ENCODE peak calls at places on chromosomes 4 and X, in nine cellular contexts. One of them, this sample, is unnamed.

GRCh38 chr4:156330436-156331031 is 376.9 kb upstream of the CTSO start:
- DNase-seq in kidney: no peak
- DNase-seq in aorta: no peak
- DNase-seq in body of pancreas: no peak
- DNase-seq in cardiac muscle cell: no peak
- DNase-seq in stomach: no peak
- DNase-seq in mammary epithelial cell: no peak
- DNase-seq in CD4-positive, CD25-positive, alpha-beta regulatory T cell: no peak
- DNase-seq in tibial nerve: no peak
- DNase-seq in this sample: no peak

GRCh38 chrX:118520206-118520857 is 24.7 kb downstream of the DOCK11 start:
- DNase-seq in body of pancreas: no peak
- DNase-seq in mammary epithelial cell: peak; percentile 25
- DNase-seq in tibial nerve: no peak
- DNase-seq in cardiac muscle cell: no peak
- DNase-seq in CD4-positive, CD25-positive, alpha-beta regulatory T cell: no peak
- DNase-seq in aorta: no peak
- DNase-seq in kidney: no peak
- DNase-seq in stomach: no peak
- DNase-seq in this sample: no peak

GRCh38 chr4:1807258-1807777 is 14.2 kb downstream of the FGFR3 start:
- DNase-seq in CD4-positive, CD25-positive, alpha-beta regulatory T cell: no peak
- DNase-seq in kidney: no peak
- DNase-seq in aorta: no peak
- DNase-seq in mammary epithelial cell: no peak
- DNase-seq in stomach: no peak
- DNase-seq in tibial nerve: no peak
- DNase-seq in cardiac muscle cell: no peak
- DNase-seq in body of pancreas: no peak
- DNase-seq in this sample: no peak

GRCh38 chr4:103802766-103803165 is 83.0 kb upstream of the TACR3 start:
- DNase-seq in mammary epithelial cell: no peak
- DNase-seq in aorta: no peak
- DNase-seq in cardiac muscle cell: no peak
- DNase-seq in body of pancreas: no peak
- DNase-seq in CD4-positive, CD25-positive, alpha-beta regulatory T cell: no peak
- DNase-seq in stomach: no peak
- DNase-seq in kidney: no peak
- DNase-seq in tibial nerve: no peak
- DNase-seq in this sample: no peak

GRCh38 chrX:20252392-20253231 is 14.1 kb downstream of the RPS6KA3 start:
- DNase-seq in mammary epithelial cell: peak; percentile 42
- DNase-seq in stomach: peak; percentile 72
- DNase-seq in CD4-positive, CD25-positive, alpha-beta regulatory T cell: peak; percentile 75
- DNase-seq in cardiac muscle cell: peak; percentile 37
- DNase-seq in tibial nerve: peak; percentile 36
- DNase-seq in aorta: no peak
- DNase-seq in kidney: peak; percentile 39
- DNase-seq in body of pancreas: peak; percentile 56
- DNase-seq in this sample: peak; percentile 40

GRCh38 chr4:140343303-140343702 is 30.1 kb upstream of the SCOC start:
- DNase-seq in tibial nerve: peak; percentile 21
- DNase-seq in kidney: peak; percentile 87
- DNase-seq in cardiac muscle cell: no peak
- DNase-seq in aorta: no peak
- DNase-seq in stomach: peak; percentile 91
- DNase-seq in mammary epithelial cell: peak; percentile 25
- DNase-seq in body of pancreas: peak; percentile 93
- DNase-seq in CD4-positive, CD25-positive, alpha-beta regulatory T cell: no peak
- DNase-seq in this sample: no peak

GRCh38 chr4:84971319-84971932 is 4.9 kb upstream of the WDFY3 start:
- DNase-seq in body of pancreas: no peak
- DNase-seq in aorta: no peak
- DNase-seq in tibial nerve: no peak
- DNase-seq in CD4-positive, CD25-positive, alpha-beta regulatory T cell: no peak
- DNase-seq in stomach: no peak
- DNase-seq in mammary epithelial cell: peak; percentile 35
- DNase-seq in kidney: no peak
- DNase-seq in cardiac muscle cell: peak; percentile 60
- DNase-seq in this sample: no peak

GRCh38 chrX:119008122-119008744 is 33.8 kb downstream of the LONRF3 start:
- DNase-seq in stomach: peak; percentile 28
- DNase-seq in body of pancreas: peak; percentile 19
- DNase-seq in tibial nerve: no peak
- DNase-seq in cardiac muscle cell: peak; percentile 29
- DNase-seq in aorta: no peak
- DNase-seq in mammary epithelial cell: no peak
- DNase-seq in CD4-positive, CD25-positive, alpha-beta regulatory T cell: peak; percentile 56
- DNase-seq in kidney: no peak
- DNase-seq in this sample: peak; percentile 18

GRCh38 chrX:15404712-15405111 is 20.5 kb upstream of the VEGFD start:
- DNase-seq in body of pancreas: no peak
- DNase-seq in stomach: no peak
- DNase-seq in kidney: no peak
- DNase-seq in cardiac muscle cell: no peak
- DNase-seq in aorta: no peak
- DNase-seq in CD4-positive, CD25-positive, alpha-beta regulatory T cell: no peak
- DNase-seq in tibial nerve: peak; percentile 41
- DNase-seq in mammary epithelial cell: no peak
- DNase-seq in this sample: no peak

GRCh38 chr4:128635141-128635911 is 174.2 kb upstream of the JADE1 start:
- DNase-seq in stomach: peak; percentile 97
- DNase-seq in body of pancreas: peak; percentile 95
- DNase-seq in mammary epithelial cell: no peak
- DNase-seq in tibial nerve: no peak
- DNase-seq in cardiac muscle cell: peak; percentile 51
- DNase-seq in CD4-positive, CD25-positive, alpha-beta regulatory T cell: no peak
- DNase-seq in aorta: no peak
- DNase-seq in kidney: no peak
- DNase-seq in this sample: peak; percentile 86

GRCh38 chr4:115562506-115562905 is 449.1 kb upstream of the NDST4 start:
- DNase-seq in cardiac muscle cell: no peak
- DNase-seq in CD4-positive, CD25-positive, alpha-beta regulatory T cell: no peak
- DNase-seq in body of pancreas: no peak
- DNase-seq in tibial nerve: no peak
- DNase-seq in stomach: no peak
- DNase-seq in kidney: no peak
- DNase-seq in mammary epithelial cell: no peak
- DNase-seq in aorta: no peak
- DNase-seq in this sample: no peak

GRCh38 chrX:105698386-105698785 is 124.0 kb upstream of the NRK start:
- DNase-seq in aorta: no peak
- DNase-seq in CD4-positive, CD25-positive, alpha-beta regulatory T cell: no peak
- DNase-seq in mammary epithelial cell: no peak
- DNase-seq in stomach: no peak
- DNase-seq in cardiac muscle cell: no peak
- DNase-seq in kidney: no peak
- DNase-seq in tibial nerve: no peak
- DNase-seq in body of pancreas: no peak
- DNase-seq in this sample: no peak

GRCh38 chr4:70839537-70840093 is at the start of gene GRSF1:
- DNase-seq in body of pancreas: peak; percentile 94
- DNase-seq in kidney: peak; percentile 99
- DNase-seq in stomach: peak; percentile 94
- DNase-seq in aorta: peak; percentile 98
- DNase-seq in mammary epithelial cell: peak; percentile 87
- DNase-seq in cardiac muscle cell: peak; percentile 95
- DNase-seq in tibial nerve: peak; percentile 87
- DNase-seq in CD4-positive, CD25-positive, alpha-beta regulatory T cell: peak; percentile 95
- DNase-seq in this sample: peak; percentile 97

GRCh38 chr4:169854090-169854489 is 96.3 kb upstream of the HPF1 start:
- DNase-seq in aorta: no peak
- DNase-seq in tibial nerve: no peak
- DNase-seq in stomach: no peak
- DNase-seq in CD4-positive, CD25-positive, alpha-beta regulatory T cell: no peak
- DNase-seq in kidney: no peak
- DNase-seq in mammary epithelial cell: peak; percentile 8
- DNase-seq in cardiac muscle cell: peak; percentile 3
- DNase-seq in body of pancreas: no peak
- DNase-seq in this sample: no peak

GRCh38 chrX:74277320-74277719 is 26.7 kb upstream of the ZCCHC13 start:
- DNase-seq in stomach: no peak
- DNase-seq in aorta: no peak
- DNase-seq in CD4-positive, CD25-positive, alpha-beta regulatory T cell: no peak
- DNase-seq in tibial nerve: no peak
- DNase-seq in kidney: no peak
- DNase-seq in mammary epithelial cell: no peak
- DNase-seq in body of pancreas: no peak
- DNase-seq in cardiac muscle cell: no peak
- DNase-seq in this sample: no peak

GRCh38 chrX:74270393-74270792 is 33.6 kb upstream of the ZCCHC13 start:
- DNase-seq in cardiac muscle cell: no peak
- DNase-seq in mammary epithelial cell: no peak
- DNase-seq in stomach: no peak
- DNase-seq in tibial nerve: no peak
- DNase-seq in CD4-positive, CD25-positive, alpha-beta regulatory T cell: no peak
- DNase-seq in kidney: no peak
- DNase-seq in aorta: no peak
- DNase-seq in body of pancreas: no peak
- DNase-seq in this sample: no peak

GRCh38 chrX:74277846-74278245 is 26.1 kb upstream of the ZCCHC13 start:
- DNase-seq in CD4-positive, CD25-positive, alpha-beta regulatory T cell: no peak
- DNase-seq in mammary epithelial cell: no peak
- DNase-seq in cardiac muscle cell: no peak
- DNase-seq in body of pancreas: no peak
- DNase-seq in aorta: no peak
- DNase-seq in stomach: no peak
- DNase-seq in tibial nerve: no peak
- DNase-seq in kidney: no peak
- DNase-seq in this sample: no peak

DNA sequence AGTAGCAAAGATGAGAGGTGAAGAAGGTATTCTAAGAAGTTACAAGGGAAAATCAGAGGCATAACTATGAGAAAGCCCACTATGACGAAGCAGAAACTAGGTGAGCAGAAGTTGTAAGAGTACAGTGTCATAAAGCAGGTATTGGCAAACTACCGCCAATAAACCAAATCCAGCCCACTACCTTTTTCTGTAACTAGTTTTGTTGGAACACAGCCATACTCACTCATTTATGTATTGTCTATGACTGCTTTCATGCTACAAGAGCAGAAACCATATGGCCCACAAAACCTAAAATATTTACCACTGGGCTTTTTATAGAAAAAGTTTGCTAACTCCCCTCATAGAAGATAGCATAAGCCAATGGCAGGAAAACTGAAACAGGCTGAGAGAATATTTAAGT is 31.8 kb upstream of the ZCCHC13 start:
- DNase-seq in CD4-positive, CD25-positive, alpha-beta regulatory T cell: no peak
- DNase-seq in kidney: no peak
- DNase-seq in mammary epithelial cell: no peak
- DNase-seq in body of pancreas: no peak
- DNase-seq in aorta: no peak
- DNase-seq in tibial nerve: no peak
- DNase-seq in cardiac muscle cell: no peak
- DNase-seq in stomach: no peak
- DNase-seq in this sample: no peak
- H3K36me3 ChIP-seq in CD4-positive, CD25-positive, alpha-beta regulatory T cell: peaks cover 35% of the 10 kb centered on the region
- H3K36me3 ChIP-seq in kidney: peaks cover 3% of the 10 kb centered on the region
- H3K36me3 ChIP-seq in mammary epithelial cell: peaks cover 5% of the 10 kb centered on the region
- H3K36me3 ChIP-seq in body of pancreas: no peaks in the 10 kb centered on the region
- H3K36me3 ChIP-seq in aorta: no peaks in the 10 kb centered on the region
- H3K36me3 ChIP-seq in tibial nerve: no peaks in the 10 kb centered on the region
- H3K36me3 ChIP-seq in cardiac muscle cell: peaks cover 14% of the 10 kb centered on the region
- H3K36me3 ChIP-seq in stomach: peaks cover 34% of the 10 kb centered on the region
- H3K36me3 ChIP-seq in this sample: peaks cover 81% of the 10 kb centered on the region

GRCh38 chr4:38904090-38904666 is 36.6 kb downstream of the FAM114A1 start:
- DNase-seq in tibial nerve: no peak
- DNase-seq in cardiac muscle cell: peak; percentile 20
- DNase-seq in stomach: peak; percentile 27
- DNase-seq in aorta: no peak
- DNase-seq in mammary epithelial cell: no peak
- DNase-seq in body of pancreas: peak; percentile 23
- DNase-seq in kidney: no peak
- DNase-seq in CD4-positive, CD25-positive, alpha-beta regulatory T cell: no peak
- DNase-seq in this sample: no peak
- H3K36me3 ChIP-seq in tibial nerve: no peaks in the 10 kb centered on the region
- H3K36me3 ChIP-seq in cardiac muscle cell: peaks cover 4% of the 10 kb centered on the region
- H3K36me3 ChIP-seq in stomach: peaks cover 56% of the 10 kb centered on the region
- H3K36me3 ChIP-seq in aorta: peaks cover 8% of the 10 kb centered on the region
- H3K36me3 ChIP-seq in mammary epithelial cell: peaks cover 9% of the 10 kb centered on the region
- H3K36me3 ChIP-seq in body of pancreas: no peaks in the 10 kb centered on the region
- H3K36me3 ChIP-seq in kidney: peaks cover 2% of the 10 kb centered on the region
- H3K36me3 ChIP-seq in CD4-positive, CD25-positive, alpha-beta regulatory T cell: no peaks in the 10 kb centered on the region
- H3K36me3 ChIP-seq in this sample: no peaks in the 10 kb centered on the region

DNA sequence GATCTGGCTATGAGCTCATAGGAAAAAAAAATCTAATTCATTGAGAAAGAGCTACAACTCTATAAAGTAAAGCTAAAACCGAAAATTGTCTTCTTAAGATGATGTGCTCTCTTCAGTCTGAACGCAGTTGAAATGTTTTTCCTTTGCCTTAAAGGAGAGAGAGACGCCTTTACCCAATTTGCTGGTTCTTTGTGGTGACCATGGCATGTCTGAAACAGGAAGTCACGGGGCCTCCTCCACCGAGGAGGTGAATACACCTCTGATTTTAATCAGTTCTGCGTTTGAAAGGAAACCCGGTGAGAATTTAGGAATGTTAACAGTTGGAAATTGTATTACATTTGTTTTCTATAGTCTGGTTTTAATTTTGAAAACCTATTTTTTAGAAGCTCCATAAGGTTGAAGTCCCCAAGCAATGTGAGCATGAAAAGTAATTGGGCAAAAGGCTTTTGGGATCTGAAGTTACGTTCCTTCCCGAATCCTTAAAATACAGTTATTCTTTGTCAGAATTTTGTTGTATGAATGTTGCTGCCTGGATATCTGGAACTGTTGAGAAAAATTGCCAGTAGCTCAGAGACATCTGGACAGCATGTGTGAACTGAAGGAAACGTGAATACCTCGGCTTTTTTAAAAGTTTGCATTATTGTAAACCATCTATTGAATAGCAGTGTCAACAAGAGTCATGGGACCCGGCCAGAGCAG is 9.8 kb downstream of the PIGG start:
- DNase-seq in tibial nerve: no peak
- DNase-seq in CD4-positive, CD25-positive, alpha-beta regulatory T cell: peak; percentile 36
- DNase-seq in mammary epithelial cell: no peak
- DNase-seq in stomach: no peak
- DNase-seq in body of pancreas: no peak
- DNase-seq in aorta: no peak
- DNase-seq in cardiac muscle cell: no peak
- DNase-seq in kidney: no peak
- DNase-seq in this sample: no peak
- H3K36me3 ChIP-seq in tibial nerve: peaks cover 19% of the 10 kb centered on the region
- H3K36me3 ChIP-seq in CD4-positive, CD25-positive, alpha-beta regulatory T cell: peaks cover 72% of the 10 kb centered on the region
- H3K36me3 ChIP-seq in mammary epithelial cell: peaks cover 30% of the 10 kb centered on the region
- H3K36me3 ChIP-seq in stomach: peaks cover 98% of the 10 kb centered on the region
- H3K36me3 ChIP-seq in body of pancreas: no peaks in the 10 kb centered on the region
- H3K36me3 ChIP-seq in aorta: peaks cover 5% of the 10 kb centered on the region
- H3K36me3 ChIP-seq in cardiac muscle cell: peaks cover 34% of the 10 kb centered on the region
- H3K36me3 ChIP-seq in kidney: peaks cover 26% of the 10 kb centered on the region
- H3K36me3 ChIP-seq in this sample: peaks cover 45% of the 10 kb centered on the region

DNA sequence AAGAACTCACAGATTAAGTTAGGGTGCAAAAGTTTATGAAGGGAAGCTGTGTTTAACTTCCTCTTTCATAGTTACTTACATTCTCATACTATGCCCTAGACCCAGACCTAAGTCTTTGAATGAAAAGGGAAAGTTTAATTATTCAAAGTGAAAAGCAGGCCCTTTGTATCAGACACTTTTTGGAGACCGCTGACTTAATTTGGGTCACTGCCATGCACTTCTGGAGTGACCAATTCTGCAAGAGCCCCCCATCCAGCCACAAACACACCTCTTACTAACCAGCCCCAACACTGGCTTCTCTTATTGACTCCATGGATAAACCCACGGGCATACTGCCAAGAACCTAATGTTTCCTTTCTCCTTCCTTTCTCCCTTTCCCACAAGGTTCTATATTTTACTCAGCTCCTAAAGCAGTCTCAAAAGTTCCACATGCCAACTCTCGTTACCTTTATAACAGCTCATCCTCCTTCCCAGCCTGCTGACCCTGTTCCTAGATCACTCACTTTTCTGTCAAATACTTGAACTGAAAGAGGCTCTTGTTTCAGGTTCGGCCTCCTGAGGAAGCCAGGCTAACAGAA is 34.5 kb downstream of the ABCE1 start:
- DNase-seq in cardiac muscle cell: peak; percentile 2
- DNase-seq in body of pancreas: peak; percentile 17
- DNase-seq in kidney: no peak
- DNase-seq in CD4-positive, CD25-positive, alpha-beta regulatory T cell: no peak
- DNase-seq in mammary epithelial cell: no peak
- DNase-seq in stomach: no peak
- DNase-seq in tibial nerve: no peak
- DNase-seq in aorta: no peak
- DNase-seq in this sample: no peak
- H3K36me3 ChIP-seq in cardiac muscle cell: peaks cover 23% of the 10 kb centered on the region
- H3K36me3 ChIP-seq in body of pancreas: no peaks in the 10 kb centered on the region
- H3K36me3 ChIP-seq in kidney: peaks cover 2% of the 10 kb centered on the region
- H3K36me3 ChIP-seq in CD4-positive, CD25-positive, alpha-beta regulatory T cell: peaks cover 22% of the 10 kb centered on the region
- H3K36me3 ChIP-seq in mammary epithelial cell: peaks cover 32% of the 10 kb centered on the region
- H3K36me3 ChIP-seq in stomach: peaks cover 33% of the 10 kb centered on the region
- H3K36me3 ChIP-seq in tibial nerve: no peaks in the 10 kb centered on the region
- H3K36me3 ChIP-seq in aorta: peaks cover 2% of the 10 kb centered on the region
- H3K36me3 ChIP-seq in this sample: peaks cover 31% of the 10 kb centered on the region

This sample was measured in HAP-1.